ENCODE peak calls at places on chromosomes 12 and 14, in nine cellular contexts. One of them, this sample, is unnamed.

GRCh38 chr12:18422849-18423248 is 161.5 kb downstream of the PIK3C2G start:
- DNase-seq in iPS-NIHi11: no peak
- DNase-seq in HEK293T: no peak
- DNase-seq in cerebellar cortex: no peak
- DNase-seq in stimulated activated CD8-positive, alpha-beta memory T cell treated with anti-CD3 and anti-CD28 coated beads, Interleukin-4, amount 100 ng/mL, for 1 hour: no peak
- DNase-seq in activated CD4-positive, CD25-positive, alpha-beta regulatory T cell treated with anti-CD3 and anti-CD28 coated beads, Interleukin-2, amount 50 U/mL, for 16 hours: no peak
- DNase-seq in ELF-1: no peak
- DNase-seq in NCI-H460: no peak
- DNase-seq in retina: no peak
- DNase-seq in this sample: no peak

GRCh38 chr14:100402631-100403030 is 79.5 kb downstream of the SLC25A47 start:
- DNase-seq in iPS-NIHi11: no peak
- DNase-seq in HEK293T: no peak
- DNase-seq in cerebellar cortex: no peak
- DNase-seq in stimulated activated CD8-positive, alpha-beta memory T cell treated with anti-CD3 and anti-CD28 coated beads, Interleukin-4, amount 100 ng/mL, for 1 hour: no peak
- DNase-seq in activated CD4-positive, CD25-positive, alpha-beta regulatory T cell treated with anti-CD3 and anti-CD28 coated beads, Interleukin-2, amount 50 U/mL, for 16 hours: no peak
- DNase-seq in ELF-1: no peak
- DNase-seq in NCI-H460: no peak
- DNase-seq in retina: no peak
- DNase-seq in this sample: no peak

GRCh38 chr12:91695964-91696363 is 449.7 kb downstream of the BTG1 start:
- DNase-seq in iPS-NIHi11: no peak
- DNase-seq in HEK293T: no peak
- DNase-seq in cerebellar cortex: no peak
- DNase-seq in stimulated activated CD8-positive, alpha-beta memory T cell treated with anti-CD3 and anti-CD28 coated beads, Interleukin-4, amount 100 ng/mL, for 1 hour: no peak
- DNase-seq in activated CD4-positive, CD25-positive, alpha-beta regulatory T cell treated with anti-CD3 and anti-CD28 coated beads, Interleukin-2, amount 50 U/mL, for 16 hours: no peak
- DNase-seq in ELF-1: no peak
- DNase-seq in NCI-H460: no peak
- DNase-seq in retina: no peak
- DNase-seq in this sample: no peak

GRCh38 chr14:92599786-92600185 is 86.2 kb downstream of the RIN3 start:
- DNase-seq in iPS-NIHi11: no peak
- DNase-seq in HEK293T: no peak
- DNase-seq in cerebellar cortex: no peak
- DNase-seq in stimulated activated CD8-positive, alpha-beta memory T cell treated with anti-CD3 and anti-CD28 coated beads, Interleukin-4, amount 100 ng/mL, for 1 hour: no peak
- DNase-seq in activated CD4-positive, CD25-positive, alpha-beta regulatory T cell treated with anti-CD3 and anti-CD28 coated beads, Interleukin-2, amount 50 U/mL, for 16 hours: no peak
- DNase-seq in ELF-1: no peak
- DNase-seq in NCI-H460: no peak
- DNase-seq in retina: no peak
- DNase-seq in this sample: no peak

GRCh38 chr12:123126294-123127144 is 24.4 kb downstream of the PITPNM2 start:
- DNase-seq in iPS-NIHi11: no peak
- DNase-seq in HEK293T: no peak
- DNase-seq in cerebellar cortex: no peak
- DNase-seq in stimulated activated CD8-positive, alpha-beta memory T cell treated with anti-CD3 and anti-CD28 coated beads, Interleukin-4, amount 100 ng/mL, for 1 hour: no peak
- DNase-seq in activated CD4-positive, CD25-positive, alpha-beta regulatory T cell treated with anti-CD3 and anti-CD28 coated beads, Interleukin-2, amount 50 U/mL, for 16 hours: no peak
- DNase-seq in ELF-1: peak; percentile 74
- DNase-seq in NCI-H460: peak; percentile 90
- DNase-seq in retina: no peak
- DNase-seq in this sample: no peak

GRCh38 chr12:124713041-124713435 is 145.6 kb upstream of the NCOR2 start:
- DNase-seq in iPS-NIHi11: no peak
- DNase-seq in HEK293T: no peak
- DNase-seq in cerebellar cortex: no peak
- DNase-seq in stimulated activated CD8-positive, alpha-beta memory T cell treated with anti-CD3 and anti-CD28 coated beads, Interleukin-4, amount 100 ng/mL, for 1 hour: no peak
- DNase-seq in activated CD4-positive, CD25-positive, alpha-beta regulatory T cell treated with anti-CD3 and anti-CD28 coated beads, Interleukin-2, amount 50 U/mL, for 16 hours: no peak
- DNase-seq in ELF-1: no peak
- DNase-seq in NCI-H460: peak; percentile 98
- DNase-seq in retina: no peak
- DNase-seq in this sample: no peak

GRCh38 chr12:105409881-105410471 is 79.5 kb downstream of the C12orf75 start:
- DNase-seq in iPS-NIHi11: no peak
- DNase-seq in HEK293T: peak; percentile 34
- DNase-seq in cerebellar cortex: no peak
- DNase-seq in stimulated activated CD8-positive, alpha-beta memory T cell treated with anti-CD3 and anti-CD28 coated beads, Interleukin-4, amount 100 ng/mL, for 1 hour: no peak
- DNase-seq in activated CD4-positive, CD25-positive, alpha-beta regulatory T cell treated with anti-CD3 and anti-CD28 coated beads, Interleukin-2, amount 50 U/mL, for 16 hours: no peak
- DNase-seq in ELF-1: peak; percentile 8
- DNase-seq in NCI-H460: peak; percentile 88
- DNase-seq in retina: peak; percentile 42
- DNase-seq in this sample: peak; percentile 17

GRCh38 chr14:85122690-85123089 is 407.3 kb upstream of the FLRT2 start:
- DNase-seq in iPS-NIHi11: no peak
- DNase-seq in HEK293T: no peak
- DNase-seq in cerebellar cortex: no peak
- DNase-seq in stimulated activated CD8-positive, alpha-beta memory T cell treated with anti-CD3 and anti-CD28 coated beads, Interleukin-4, amount 100 ng/mL, for 1 hour: no peak
- DNase-seq in activated CD4-positive, CD25-positive, alpha-beta regulatory T cell treated with anti-CD3 and anti-CD28 coated beads, Interleukin-2, amount 50 U/mL, for 16 hours: no peak
- DNase-seq in ELF-1: no peak
- DNase-seq in NCI-H460: no peak
- DNase-seq in retina: no peak
- DNase-seq in this sample: no peak

GRCh38 chr12:111984820-111985219 is 28.1 kb downstream of the TMEM116 start:
- DNase-seq in iPS-NIHi11: no peak
- DNase-seq in HEK293T: no peak
- DNase-seq in cerebellar cortex: no peak
- DNase-seq in stimulated activated CD8-positive, alpha-beta memory T cell treated with anti-CD3 and anti-CD28 coated beads, Interleukin-4, amount 100 ng/mL, for 1 hour: no peak
- DNase-seq in activated CD4-positive, CD25-positive, alpha-beta regulatory T cell treated with anti-CD3 and anti-CD28 coated beads, Interleukin-2, amount 50 U/mL, for 16 hours: no peak
- DNase-seq in ELF-1: no peak
- DNase-seq in NCI-H460: no peak
- DNase-seq in retina: no peak
- DNase-seq in this sample: no peak

GRCh38 chr14:36720657-36721056 is 59.0 kb downstream of the PAX9 start:
- DNase-seq in iPS-NIHi11: no peak
- DNase-seq in HEK293T: no peak
- DNase-seq in cerebellar cortex: no peak
- DNase-seq in stimulated activated CD8-positive, alpha-beta memory T cell treated with anti-CD3 and anti-CD28 coated beads, Interleukin-4, amount 100 ng/mL, for 1 hour: no peak
- DNase-seq in activated CD4-positive, CD25-positive, alpha-beta regulatory T cell treated with anti-CD3 and anti-CD28 coated beads, Interleukin-2, amount 50 U/mL, for 16 hours: no peak
- DNase-seq in ELF-1: no peak
- DNase-seq in NCI-H460: no peak
- DNase-seq in retina: no peak
- DNase-seq in this sample: no peak

GRCh38 chr12:67943295-67943892 is 45.9 kb upstream of the IFNG-AS1 start:
- DNase-seq in iPS-NIHi11: peak; percentile 72
- DNase-seq in HEK293T: peak; percentile 51
- DNase-seq in cerebellar cortex: peak; percentile 71
- DNase-seq in stimulated activated CD8-positive, alpha-beta memory T cell treated with anti-CD3 and anti-CD28 coated beads, Interleukin-4, amount 100 ng/mL, for 1 hour: peak; percentile 31
- DNase-seq in activated CD4-positive, CD25-positive, alpha-beta regulatory T cell treated with anti-CD3 and anti-CD28 coated beads, Interleukin-2, amount 50 U/mL, for 16 hours: peak; percentile 44
- DNase-seq in ELF-1: no peak
- DNase-seq in NCI-H460: peak; percentile 66
- DNase-seq in retina: peak; percentile 65
- DNase-seq in this sample: peak; percentile 80

GRCh38 chr12:89469361-89469760 is 55.2 kb downstream of the GALNT4 start:
- DNase-seq in iPS-NIHi11: no peak
- DNase-seq in HEK293T: no peak
- DNase-seq in cerebellar cortex: no peak
- DNase-seq in stimulated activated CD8-positive, alpha-beta memory T cell treated with anti-CD3 and anti-CD28 coated beads, Interleukin-4, amount 100 ng/mL, for 1 hour: no peak
- DNase-seq in activated CD4-positive, CD25-positive, alpha-beta regulatory T cell treated with anti-CD3 and anti-CD28 coated beads, Interleukin-2, amount 50 U/mL, for 16 hours: no peak
- DNase-seq in ELF-1: no peak
- DNase-seq in NCI-H460: no peak
- DNase-seq in retina: no peak
- DNase-seq in this sample: peak; percentile 33

GRCh38 chr12:93938317-93938716 is 210.1 kb upstream of the PLXNC1 start:
- DNase-seq in iPS-NIHi11: no peak
- DNase-seq in HEK293T: no peak
- DNase-seq in cerebellar cortex: no peak
- DNase-seq in stimulated activated CD8-positive, alpha-beta memory T cell treated with anti-CD3 and anti-CD28 coated beads, Interleukin-4, amount 100 ng/mL, for 1 hour: no peak
- DNase-seq in activated CD4-positive, CD25-positive, alpha-beta regulatory T cell treated with anti-CD3 and anti-CD28 coated beads, Interleukin-2, amount 50 U/mL, for 16 hours: no peak
- DNase-seq in ELF-1: no peak
- DNase-seq in NCI-H460: no peak
- DNase-seq in retina: no peak
- DNase-seq in this sample: no peak

GRCh38 chr12:21771311-21771710 is 3.2 kb downstream of the KCNJ8 start:
- DNase-seq in iPS-NIHi11: no peak
- DNase-seq in HEK293T: no peak
- DNase-seq in cerebellar cortex: no peak
- DNase-seq in stimulated activated CD8-positive, alpha-beta memory T cell treated with anti-CD3 and anti-CD28 coated beads, Interleukin-4, amount 100 ng/mL, for 1 hour: no peak
- DNase-seq in activated CD4-positive, CD25-positive, alpha-beta regulatory T cell treated with anti-CD3 and anti-CD28 coated beads, Interleukin-2, amount 50 U/mL, for 16 hours: no peak
- DNase-seq in ELF-1: no peak
- DNase-seq in NCI-H460: no peak
- DNase-seq in retina: no peak
- DNase-seq in this sample: no peak

GRCh38 chr12:3259976-3260375 is 182.8 kb downstream of the TSPAN9 start:
- DNase-seq in iPS-NIHi11: no peak
- DNase-seq in HEK293T: no peak
- DNase-seq in cerebellar cortex: no peak
- DNase-seq in stimulated activated CD8-positive, alpha-beta memory T cell treated with anti-CD3 and anti-CD28 coated beads, Interleukin-4, amount 100 ng/mL, for 1 hour: no peak
- DNase-seq in activated CD4-positive, CD25-positive, alpha-beta regulatory T cell treated with anti-CD3 and anti-CD28 coated beads, Interleukin-2, amount 50 U/mL, for 16 hours: no peak
- DNase-seq in ELF-1: no peak
- DNase-seq in NCI-H460: no peak
- DNase-seq in retina: no peak
- DNase-seq in this sample: no peak

GRCh38 chr14:28613526-28613925 is 153.1 kb upstream of the FOXG1 start:
- DNase-seq in iPS-NIHi11: no peak
- DNase-seq in HEK293T: no peak
- DNase-seq in cerebellar cortex: no peak
- DNase-seq in stimulated activated CD8-positive, alpha-beta memory T cell treated with anti-CD3 and anti-CD28 coated beads, Interleukin-4, amount 100 ng/mL, for 1 hour: no peak
- DNase-seq in activated CD4-positive, CD25-positive, alpha-beta regulatory T cell treated with anti-CD3 and anti-CD28 coated beads, Interleukin-2, amount 50 U/mL, for 16 hours: no peak
- DNase-seq in ELF-1: no peak
- DNase-seq in NCI-H460: no peak
- DNase-seq in retina: no peak
- DNase-seq in this sample: no peak

GRCh38 chr12:71447691-71448660 is 8.4 kb downstream of the LGR5 start:
- DNase-seq in iPS-NIHi11: no peak
- DNase-seq in HEK293T: no peak
- DNase-seq in cerebellar cortex: no peak
- DNase-seq in stimulated activated CD8-positive, alpha-beta memory T cell treated with anti-CD3 and anti-CD28 coated beads, Interleukin-4, amount 100 ng/mL, for 1 hour: no peak
- DNase-seq in activated CD4-positive, CD25-positive, alpha-beta regulatory T cell treated with anti-CD3 and anti-CD28 coated beads, Interleukin-2, amount 50 U/mL, for 16 hours: no peak
- DNase-seq in ELF-1: no peak
- DNase-seq in NCI-H460: no peak
- DNase-seq in retina: peak; percentile 88
- DNase-seq in this sample: no peak

GRCh38 chr14:69328765-69329164 is 68.8 kb downstream of the GALNT16 start:
- DNase-seq in iPS-NIHi11: no peak
- DNase-seq in HEK293T: no peak
- DNase-seq in cerebellar cortex: peak; percentile 8
- DNase-seq in stimulated activated CD8-positive, alpha-beta memory T cell treated with anti-CD3 and anti-CD28 coated beads, Interleukin-4, amount 100 ng/mL, for 1 hour: no peak
- DNase-seq in activated CD4-positive, CD25-positive, alpha-beta regulatory T cell treated with anti-CD3 and anti-CD28 coated beads, Interleukin-2, amount 50 U/mL, for 16 hours: no peak
- DNase-seq in ELF-1: no peak
- DNase-seq in NCI-H460: no peak
- DNase-seq in retina: no peak
- DNase-seq in this sample: no peak

GRCh38 chr12:57233357-57234232 is 4.1 kb downstream of the SHMT2 start:
- DNase-seq in iPS-NIHi11: no peak
- DNase-seq in HEK293T: no peak
- DNase-seq in cerebellar cortex: no peak
- DNase-seq in stimulated activated CD8-positive, alpha-beta memory T cell treated with anti-CD3 and anti-CD28 coated beads, Interleukin-4, amount 100 ng/mL, for 1 hour: no peak
- DNase-seq in activated CD4-positive, CD25-positive, alpha-beta regulatory T cell treated with anti-CD3 and anti-CD28 coated beads, Interleukin-2, amount 50 U/mL, for 16 hours: no peak
- DNase-seq in ELF-1: no peak
- DNase-seq in NCI-H460: no peak
- DNase-seq in retina: no peak
- DNase-seq in this sample: no peak

GRCh38 chr12:94622475-94622874 is 27.9 kb downstream of the TMCC3 start:
- DNase-seq in iPS-NIHi11: no peak
- DNase-seq in HEK293T: no peak
- DNase-seq in cerebellar cortex: no peak
- DNase-seq in stimulated activated CD8-positive, alpha-beta memory T cell treated with anti-CD3 and anti-CD28 coated beads, Interleukin-4, amount 100 ng/mL, for 1 hour: no peak
- DNase-seq in activated CD4-positive, CD25-positive, alpha-beta regulatory T cell treated with anti-CD3 and anti-CD28 coated beads, Interleukin-2, amount 50 U/mL, for 16 hours: no peak
- DNase-seq in ELF-1: no peak
- DNase-seq in NCI-H460: no peak
- DNase-seq in retina: no peak
- DNase-seq in this sample: no peak